ENCODE peak calls at places on chromosomes 16 and 17, in five cellular contexts. A is A549, P is HepG2, C is GM12878, N is K562. G is an unnamed sample.

GRCh38 chr17:77831497-77832179 is 126.9 kb upstream of the TNRC6C start:
- DNase-seq in A (no peak), P (no peak), C (no peak), N (no peak), G (no peak)

GRCh38 chr16:30005341-30006094 is 5.3 kb downstream of the DOC2A start:
- DNase-seq in A (peak), P (peak), C (no peak), N (peak), G (no peak)

GRCh38 chr16:79628501-79628975 is 28.0 kb upstream of the MAF start:
- DNase-seq in A (no peak), P (no peak), C (peak), N (no peak), G (no peak)

GRCh38 chr16:51149251-51149661 is 1.8 kb downstream of the SALL1 start:
- DNase-seq in A (no peak), P (no peak), C (no peak), N (no peak), G (no peak)

GRCh38 chr16:53369921-53370320 is 64.3 kb upstream of the RBL2 start:
- DNase-seq in A (peak), P (no peak), C (no peak), N (no peak), G (no peak)

GRCh38 chr17:33888455-33888854 is 366.6 kb upstream of the CCL2 start:
- DNase-seq in A (no peak), P (no peak), C (no peak), N (peak), G (no peak)

GRCh38 chr17:63445571-63446217 is 412 bp downstream of the CYB561 start:
- DNase-seq in A (peak), P (no peak), C (no peak), N (no peak), G (peak)

GRCh38 chr17:2405247-2405926 is 4.5 kb upstream of the MNT start:
- DNase-seq in A (peak), P (no peak), C (no peak), N (no peak), G (no peak)

GRCh38 chr16:11851301-11852091 is at the start of gene RSL1D1:
- DNase-seq in A (peak), P (peak), C (peak), N (peak), G (peak)

GRCh38 chr17:21538615-21539014 is 153.7 kb upstream of the KCNJ18 start:
- DNase-seq in A (no peak), P (no peak), C (no peak), N (no peak), G (no peak)

GRCh38 chr16:56915311-56916105 is 16.4 kb upstream of the HERPUD1 start:
- DNase-seq in A (no peak), P (no peak), C (no peak), N (no peak), G (no peak)

GRCh38 chr17:56908061-56908542 is 5.7 kb downstream of the TRIM25 start:
- DNase-seq in A (peak), P (no peak), C (peak), N (no peak), G (no peak)

GRCh38 chr16:55577888-55578287 is 11.4 kb downstream of the CAPNS2 start:
- DNase-seq in A (no peak), P (no peak), C (no peak), N (no peak), G (no peak)

GRCh38 chr17:46832945-46833839 is 14.7 kb upstream of the WNT3 start:
- DNase-seq in A (no peak), P (peak), C (no peak), N (no peak), G (no peak)

GRCh38 chr17:75478508-75478907 is 22.1 kb downstream of the TMEM94 start:
- DNase-seq in A (no peak), P (no peak), C (no peak), N (no peak), G (no peak)

GRCh38 chr16:79184464-79184863 is 416.1 kb downstream of the MAF start:
- DNase-seq in A (no peak), P (no peak), C (no peak), N (no peak), G (no peak)

GRCh38 chr17:35749560-35750412 is 3.3 kb downstream of the GAS2L2 start:
- DNase-seq in A (no peak), P (no peak), C (no peak), N (peak), G (peak)

GRCh38 chr16:12811441-12812198 is 7.9 kb upstream of the CPPED1 start:
- DNase-seq in A (no peak), P (no peak), C (no peak), N (no peak), G (no peak)

GRCh38 chr17:73025041-73025440 is 67.4 kb downstream of the SLC39A11 start:
- DNase-seq in A (no peak), P (no peak), C (no peak), N (no peak), G (no peak)

GRCh38 chr16:75320435-75320834 is 69.0 kb upstream of the BCAR1 start:
- DNase-seq in A (no peak), P (peak), C (no peak), N (no peak), G (no peak)

GRCh38 chr16:86483-86952 is 8.5 kb downstream of the MPG start:
- DNase-seq in A (no peak), P (no peak), C (no peak), N (no peak), G (no peak)

GRCh38 chr17:10226930-10227695 is 28.7 kb upstream of the GAS7 start:
- DNase-seq in A (peak), P (peak), C (no peak), N (peak), G (peak)

GRCh38 chr16:61579195-61579594 is 457.0 kb downstream of the CDH8 start:
- DNase-seq in A (no peak), P (no peak), C (no peak), N (no peak), G (no peak)

GRCh38 chr17:80316927-80317705 is 56.5 kb downstream of the RNF213 start:
- DNase-seq in A (no peak), P (no peak), C (no peak), N (no peak), G (no peak)

GRCh38 chr17:17104494-17104893 is 62.2 kb downstream of the MPRIP start:
- DNase-seq in A (no peak), P (no peak), C (no peak), N (no peak), G (no peak)

GRCh38 chr17:18851206-18851605 is 6.7 kb upstream of the PRPSAP2 start:
- DNase-seq in A (peak), P (no peak), C (no peak), N (no peak), G (no peak)

GRCh38 chr17:8076502-8077266 is 10.8 kb downstream of the ALOX12B start:
- DNase-seq in A (no peak), P (no peak), C (no peak), N (no peak), G (no peak)

GRCh38 chr17:62714016-62714777 is 86.7 kb downstream of the MRC2 start:
- DNase-seq in A (no peak), P (no peak), C (no peak), N (no peak), G (no peak)

GRCh38 chr17:48048321-48049140 is at the start of gene NFE2L1:
- DNase-seq in A (peak), P (peak), C (peak), N (peak), G (peak)

GRCh38 chr17:48663134-48663924 is 37.2 kb upstream of the HOXB9 start:
- DNase-seq in A (no peak), P (no peak), C (no peak), N (no peak), G (no peak)

GRCh38 chr16:79798416-79799053 is 198.0 kb upstream of the MAF start:
- DNase-seq in A (no peak), P (no peak), C (no peak), N (no peak), G (no peak)

GRCh38 chr17:60345233-60345632 is 46.7 kb downstream of the USP32 start:
- DNase-seq in A (no peak), P (no peak), C (no peak), N (no peak), G (no peak)

GRCh38 chr17:40301315-40301714 is 7.7 kb upstream of the RARA start:
- DNase-seq in A (peak), P (no peak), C (no peak), N (no peak), G (no peak)

GRCh38 chr16:642189-643049 is 791 bp downstream of the MCRIP2 start:
- DNase-seq in A (peak), P (peak), C (no peak), N (peak), G (peak)

GRCh38 chr17:66655861-66656260 is 179.1 kb upstream of the CACNG5 start:
- DNase-seq in A (no peak), P (no peak), C (no peak), N (peak), G (no peak)

GRCh38 chr16:3810198-3810664 is 70.3 kb downstream of the CREBBP start:
- DNase-seq in A (no peak), P (no peak), C (peak), N (no peak), G (no peak)

GRCh38 chr16:27214084-27214961 is 11.0 kb downstream of the KDM8 start:
- DNase-seq in A (no peak), P (peak), C (no peak), N (no peak), G (no peak)

GRCh38 chr16:46632778-46633733 is 11.9 kb upstream of the SHCBP1 start:
- DNase-seq in A (no peak), P (peak), C (no peak), N (no peak), G (peak)

DNA sequence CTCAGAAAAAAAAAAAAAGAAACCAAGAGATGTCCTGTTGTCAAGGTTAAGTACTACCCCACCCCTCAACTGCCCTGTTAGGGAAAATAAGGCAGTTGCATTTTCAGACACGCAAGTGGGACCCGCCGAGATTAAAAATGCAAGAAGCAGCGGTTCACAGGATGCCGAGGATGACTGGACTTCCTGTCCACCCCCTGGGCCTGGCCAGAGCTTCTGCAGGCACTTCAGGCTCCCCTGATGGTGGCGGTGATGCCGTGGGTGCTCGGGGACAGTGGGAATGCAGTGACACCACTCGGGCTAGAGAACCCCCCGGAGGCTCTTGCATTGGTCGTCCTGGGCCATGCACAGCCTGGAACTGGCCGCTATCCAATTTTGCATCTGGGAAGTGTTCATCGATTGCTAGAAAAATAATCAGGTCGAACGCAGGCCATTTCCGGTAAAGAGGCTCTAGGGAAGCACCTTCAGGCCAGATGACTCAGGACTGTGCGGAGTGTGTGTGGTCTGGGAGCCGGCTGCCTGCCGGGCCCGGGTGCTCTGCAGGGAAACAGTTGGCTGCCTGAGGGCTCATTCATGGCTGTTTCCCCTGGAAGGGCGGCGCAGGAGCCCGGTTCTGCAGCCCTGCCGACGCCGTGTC is 13.4 kb upstream of the CRISPLD2 start:
- DNase-seq in A (peak), P (no peak), C (peak), N (peak), G (no peak)
- TF ChIP-seq ESRRA in A (no peak), P (no peak), C (no peak), N (peak), G (no peak)

GRCh38 chr17:6347776-6348175 is 87.1 kb downstream of the AIPL1 start:
- DNase-seq in A (no peak), P (no peak), C (no peak), N (no peak), G (no peak)

GRCh38 chr17:6346986-6347385 is 87.9 kb downstream of the AIPL1 start:
- DNase-seq in A (no peak), P (no peak), C (no peak), N (no peak), G (no peak)

GRCh38 chr17:6343736-6344135 is 91.2 kb downstream of the AIPL1 start:
- DNase-seq in A (no peak), P (no peak), C (no peak), N (no peak), G (no peak)

GRCh38 chr17:6343191-6343590 is 91.7 kb downstream of the AIPL1 start:
- DNase-seq in A (no peak), P (no peak), C (no peak), N (no peak), G (no peak)

GRCh38 chr17:6346387-6346786 is 88.5 kb downstream of the AIPL1 start:
- DNase-seq in A (no peak), P (no peak), C (no peak), N (no peak), G (no peak)
- TF ChIP-seq ESRRA in A (no peak), P (no peak), C (no peak), N (no peak), G (no peak)

DNA sequence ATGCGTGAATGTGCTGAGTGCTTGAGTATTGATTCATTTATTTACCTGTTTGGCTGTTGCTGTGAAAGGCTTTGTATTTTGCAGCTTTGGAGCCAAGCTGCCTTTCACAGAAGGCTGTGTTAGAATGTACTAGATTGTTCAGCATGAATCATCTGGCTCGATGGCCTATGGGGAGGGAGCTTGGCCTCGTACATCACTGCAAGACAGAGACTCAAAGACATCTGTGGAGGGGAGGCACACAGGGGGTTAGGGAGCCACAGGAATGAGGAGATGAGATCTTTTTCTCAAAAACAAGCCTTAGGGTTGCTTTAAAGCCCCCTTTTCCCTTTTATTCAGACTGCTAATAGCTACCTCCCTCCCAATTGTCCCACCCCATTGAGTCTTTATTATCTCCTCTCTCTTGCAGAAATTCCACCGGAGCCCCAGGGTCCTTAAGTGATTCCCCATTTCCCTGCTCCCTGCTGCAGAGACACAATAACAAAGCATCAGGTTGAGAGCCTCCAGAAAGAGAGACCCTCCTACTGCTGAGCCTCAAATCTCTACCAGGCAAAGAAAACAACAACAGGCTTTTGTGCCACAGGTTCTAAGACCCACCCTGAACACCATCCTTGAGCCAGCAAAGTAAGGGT is 307.2 kb downstream of the ABCC12 start:
- DNase-seq in A (no peak), P (no peak), C (no peak), N (no peak), G (no peak)
- TF ChIP-seq ESRRA in A (no peak), P (no peak), C (no peak), N (no peak), G (no peak)

GRCh38 chr16:87185313-87185712 is 131.9 kb downstream of the C16orf95 start:
- DNase-seq in A (no peak), P (no peak), C (no peak), N (no peak), G (no peak)
- TF ChIP-seq ESRRA in A (no peak), P (no peak), C (no peak), N (no peak), G (no peak)

DNA sequence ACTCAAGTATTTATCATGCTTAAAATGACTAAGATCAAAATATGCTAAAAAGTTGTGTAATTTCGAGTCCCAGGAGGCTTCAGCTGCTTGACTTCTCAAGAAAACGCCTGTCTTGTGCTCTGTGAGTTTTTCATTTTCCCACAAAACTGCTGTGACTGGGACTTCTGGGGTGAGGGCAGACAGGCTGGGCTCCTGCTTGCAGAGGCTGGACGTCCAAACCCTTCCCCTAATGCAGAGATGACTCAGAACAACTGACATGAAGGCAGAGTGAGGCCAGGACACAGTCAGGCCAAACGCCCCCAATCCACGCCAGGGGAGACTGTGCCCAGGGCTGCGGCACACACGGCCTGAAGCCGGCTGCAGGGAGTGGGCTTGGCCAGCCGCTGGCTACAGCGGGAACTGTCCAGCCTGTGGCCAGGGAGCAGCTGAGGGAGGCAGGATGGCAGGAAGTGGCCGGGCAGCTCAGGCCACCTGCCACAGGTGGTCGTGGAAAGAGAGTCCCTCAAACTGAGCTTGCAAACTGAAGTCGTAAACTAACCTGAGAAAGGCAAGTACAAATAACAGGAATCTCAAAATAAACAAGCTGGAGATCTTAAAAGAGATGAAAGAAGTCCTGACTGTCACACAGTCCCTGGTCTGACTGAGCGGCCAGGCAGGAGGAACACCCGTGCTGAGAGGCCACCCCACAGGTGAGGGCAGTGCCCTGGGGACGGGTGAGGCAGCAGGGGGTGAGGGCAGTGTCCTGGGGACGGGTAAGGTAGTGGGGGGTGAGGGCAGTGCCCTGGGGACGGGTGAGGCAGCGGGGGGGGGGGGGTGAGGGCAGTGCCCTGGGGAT is 21.3 kb upstream of the HEXD start:
- DNase-seq in A (no peak), P (no peak), C (no peak), N (no peak), G (no peak)
- TF ChIP-seq ESRRA in A (no peak), P (no peak), C (no peak), N (no peak), G (no peak)

GRCh38 chr16:85233520-85233919 is 121.2 kb upstream of the CIBAR2 start:
- DNase-seq in A (no peak), P (no peak), C (no peak), N (no peak), G (no peak)

GRCh38 chr16:85237817-85238216 is 125.5 kb upstream of the CIBAR2 start:
- DNase-seq in A (no peak), P (no peak), C (no peak), N (no peak), G (no peak)

GRCh38 chr16:85234310-85235235 is 122.3 kb upstream of the CIBAR2 start:
- DNase-seq in A (peak), P (peak), C (no peak), N (peak), G (peak)

GRCh38 chr16:85238233-85238647 is 126.0 kb upstream of the CIBAR2 start:
- DNase-seq in A (no peak), P (no peak), C (no peak), N (no peak), G (peak)

DNA sequence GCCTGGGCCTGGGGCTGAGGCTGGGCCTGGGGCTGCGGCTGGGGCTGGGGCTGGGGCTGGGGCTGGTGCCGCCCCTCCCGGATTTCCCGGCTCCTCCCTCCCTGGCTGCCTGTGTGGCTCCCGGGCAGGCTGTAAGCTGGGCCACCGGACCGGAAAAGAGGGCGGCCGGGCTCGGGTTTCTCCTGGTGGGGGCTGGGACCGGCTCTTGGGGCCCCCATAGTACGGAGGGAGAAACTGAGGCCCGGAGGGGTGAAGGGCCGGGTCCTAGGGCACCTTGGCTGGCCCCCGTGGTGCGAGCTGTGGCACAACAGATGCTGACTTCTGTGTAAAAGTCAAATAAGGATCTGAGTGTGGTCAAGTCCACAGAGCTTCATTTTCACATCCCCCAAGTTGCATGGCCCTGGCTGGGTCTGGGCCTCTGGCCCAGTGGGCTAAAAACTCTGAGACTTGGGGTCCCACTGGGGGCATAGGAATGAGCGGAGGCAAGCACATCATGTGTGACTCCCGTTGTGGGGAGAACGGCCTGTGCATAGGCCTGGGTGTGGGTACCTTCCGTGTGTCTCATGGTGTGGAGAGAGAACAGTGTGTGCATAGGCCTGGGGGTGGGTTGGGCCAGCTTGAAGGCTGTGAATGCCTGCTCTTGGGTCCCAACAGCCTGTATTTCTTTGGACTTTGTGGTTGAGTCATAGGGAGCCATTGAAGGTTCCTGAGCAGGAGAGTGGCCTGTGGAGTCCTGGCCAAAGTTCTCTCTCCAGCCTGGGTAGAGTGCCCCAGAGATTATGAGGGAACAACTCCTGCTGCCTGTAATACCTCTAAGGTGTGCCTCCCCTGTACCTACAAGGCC is 123.9 kb upstream of the CIBAR2 start:
- DNase-seq in A (no peak), P (no peak), C (no peak), N (no peak), G (no peak)
- TF ChIP-seq ESRRA in A (no peak), P (no peak), C (no peak), N (no peak), G (no peak)

DNA sequence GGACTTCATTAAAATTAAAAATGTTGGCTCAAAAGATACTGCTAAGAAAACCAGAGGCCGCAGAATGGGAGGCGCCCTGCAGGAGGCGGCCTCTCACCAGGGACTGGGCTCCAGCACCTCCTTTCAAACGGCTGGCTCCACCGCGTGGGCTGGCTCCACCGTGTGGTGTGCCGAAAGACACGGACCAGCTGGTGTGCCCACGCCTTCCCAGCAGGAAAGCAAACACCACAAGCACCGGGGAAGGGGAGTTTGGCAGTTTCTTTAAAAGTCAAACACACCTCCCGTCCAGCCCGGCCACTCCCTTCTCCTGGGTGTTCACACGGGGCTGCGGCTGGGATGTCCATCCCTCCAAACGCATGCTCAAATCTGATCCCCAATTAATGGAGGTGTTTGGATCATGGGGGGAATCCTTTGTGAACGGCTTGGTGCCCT is 13.9 kb downstream of the HAGH start:
- DNase-seq in A (peak), P (peak), C (no peak), N (peak), G (peak)
- TF ChIP-seq ESRRA in A (no peak), P (no peak), C (no peak), N (no peak), G (no peak)

G was measured in WTC11.